ENCODE peak calls at places on chromosome 5, in four cellular contexts. N, V, D and U are unnamed samples.

GRCh38 chr5:73126381-73126780 is 6.0 kb downstream of the TMEM171 start:
- DNase-seq in D (no peak), N (no peak), V (no peak), U (no peak)

GRCh38 chr5:103037673-103038455 is 82.1 kb downstream of the GIN1 start:
- DNase-seq in D (no peak), V (no peak), N (no peak), U (no peak)

GRCh38 chr5:33441241-33441844 is 578 bp downstream of the TARS1 start:
- DNase-seq in N (peak), D (peak), V (peak), U (peak)

GRCh38 chr5:61625682-61626620 is 293.9 kb downstream of the ZSWIM6 start:
- DNase-seq in V (no peak), D (peak), N (no peak), U (no peak)

GRCh38 chr5:124264499-124264898 is 481.9 kb downstream of the ZNF608 start:
- DNase-seq in D (no peak), N (no peak), V (no peak), U (no peak)

GRCh38 chr5:135269828-135270545 is 129.0 kb downstream of the MACROH2A1 start:
- DNase-seq in N (no peak), D (no peak), V (no peak), U (no peak)

GRCh38 chr5:9201011-9201410 is 344.9 kb downstream of the SEMA5A start:
- DNase-seq in D (no peak), N (no peak), V (no peak), U (no peak)

GRCh38 chr5:113776832-113777525 is 263.5 kb downstream of the YTHDC2 start:
- DNase-seq in N (no peak), D (no peak), V (peak), U (no peak)

GRCh38 chr5:36552626-36553393 is 53.6 kb upstream of the SLC1A3 start:
- DNase-seq in N (no peak), V (no peak), D (no peak), U (no peak)

GRCh38 chr5:179820483-179821297 is at the start of gene SQSTM1:
- DNase-seq in V (peak), D (peak), N (no peak), U (no peak)

GRCh38 chr5:127833999-127834953 is 131.1 kb downstream of the CCDC192 start:
- DNase-seq in V (no peak), N (no peak), D (no peak), U (no peak)

GRCh38 chr5:123087173-123088030 is 1.6 kb upstream of the PRDM6 start:
- DNase-seq in N (no peak), D (no peak), V (no peak), U (no peak)

GRCh38 chr5:176995896-176996767 is 10.4 kb downstream of the UIMC1 start:
- DNase-seq in V (no peak), D (no peak), N (peak), U (no peak)

GRCh38 chr5:139197710-139198669 is at the start of gene SIL1:
- DNase-seq in D (peak), N (peak), V (peak), U (peak)

GRCh38 chr5:138459311-138459710 is 6.0 kb upstream of the EGR1 start:
- DNase-seq in V (no peak), N (no peak), D (no peak), U (no peak)

GRCh38 chr5:139394123-139394653 is 716 bp downstream of the PROB1 start:
- DNase-seq in V (no peak), D (no peak), N (no peak), U (no peak)

GRCh38 chr5:108259306-108259705 is 122.6 kb downstream of the FBXL17 start:
- DNase-seq in V (no peak), D (peak), N (no peak), U (no peak)

GRCh38 chr5:37840036-37840909 is at the start of gene GDNF:
- DNase-seq in V (peak), N (no peak), D (no peak), U (no peak)

GRCh38 chr5:115196161-115196560 is 26.5 kb upstream of the TRIM36 start:
- DNase-seq in D (no peak), V (no peak), N (no peak), U (no peak)

GRCh38 chr5:65062684-65063083 is 294.0 kb downstream of the CWC27 start:
- DNase-seq in D (no peak), V (no peak), N (no peak), U (no peak)

GRCh38 chr5:88880196-88880595 is 2.8 kb downstream of the MEF2C start:
- DNase-seq in V (no peak), D (no peak), N (no peak), U (no peak)

GRCh38 chr5:176541338-176542134 is 4.3 kb upstream of the RNF44 start:
- DNase-seq in N (no peak), V (peak), D (peak), U (no peak)

GRCh38 chr5:177490311-177490991 is 7.0 kb downstream of the PDLIM7 start:
- DNase-seq in D (no peak), N (no peak), V (no peak), U (no peak)

GRCh38 chr5:1003296-1003937 is 5.2 kb upstream of the NKD2 start:
- DNase-seq in N (no peak), V (no peak), D (no peak), U (peak)

GRCh38 chr5:102807878-102808502 is 52.9 kb downstream of the PAM start:
- DNase-seq in V (no peak), D (no peak), N (no peak), U (no peak)

GRCh38 chr5:143606043-143606752 is 202.7 kb upstream of the NR3C1 start:
- DNase-seq in V (no peak), D (no peak), N (peak), U (no peak)

GRCh38 chr5:171484460-171484899 is 65.0 kb downstream of the FGF18 start:
- DNase-seq in V (no peak), D (peak), N (no peak), U (peak)

GRCh38 chr5:169650701-169651331 is 13.7 kb downstream of the DOCK2 start:
- DNase-seq in V (no peak), N (peak), D (peak), U (no peak)

GRCh38 chr5:96537386-96537785 is 104.3 kb upstream of the PCSK1 start:
- DNase-seq in N (no peak), V (no peak), D (peak), U (no peak)

GRCh38 chr5:86865396-86865795 is 247.7 kb downstream of the COX7C start:
- DNase-seq in N (no peak), V (no peak), D (no peak), U (no peak)

GRCh38 chr5:180101451-180102105 is 30.0 kb upstream of the RNF130 start:
- DNase-seq in V (no peak), N (no peak), D (no peak), U (no peak)

GRCh38 chr5:42894057-42894456 is 82.4 kb upstream of the SELENOP start:
- DNase-seq in V (no peak), D (peak), N (no peak), U (no peak)

GRCh38 chr5:135993894-135994514 is 34.8 kb upstream of the TGFBI start:
- DNase-seq in D (no peak), N (no peak), V (peak), U (no peak)

GRCh38 chr5:150481708-150481965 is 26.3 kb upstream of the NDST1 start:
- DNase-seq in N (no peak), D (no peak), V (no peak), U (no peak)

GRCh38 chr5:178150977-178151734 is 2.5 kb downstream of the NHP2 start:
- DNase-seq in D (peak), V (no peak), N (no peak), U (no peak)

GRCh38 chr5:159582756-159583523 is 252.7 kb upstream of the IL12B start:
- DNase-seq in N (no peak), V (no peak), D (no peak), U (peak)

GRCh38 chr5:128667751-128668150 is 129.7 kb upstream of the FBN2 start:
- DNase-seq in D (no peak), N (no peak), V (no peak), U (no peak)

GRCh38 chr5:177349762-177350161 is 1.7 kb downstream of the LMAN2 start:
- DNase-seq in D (no peak), N (no peak), V (no peak), U (no peak)

GRCh38 chr5:31133488-31133887 is 60.0 kb upstream of the CDH6 start:
- DNase-seq in V (no peak), N (no peak), D (no peak), U (no peak)

GRCh38 chr5:149080294-149080693 is 17.4 kb upstream of the SH3TC2 start:
- DNase-seq in N (no peak), D (no peak), V (no peak), U (no peak)
- TF ChIP-seq REST in N (no peak), D (no peak), V (no peak), U (no peak)

GRCh38 chr5:82274343-82275266 is 3.5 kb downstream of the RPS23 start:
- DNase-seq in N (no peak), V (no peak), D (peak), U (no peak)

GRCh38 chr5:82277613-82277986 is 554 bp downstream of the RPS23 start:
- DNase-seq in D (no peak), V (no peak), N (no peak), U (no peak)

GRCh38 chr5:82276800-82277612 is 1.1 kb downstream of the RPS23 start:
- DNase-seq in V (no peak), D (peak), N (no peak), U (no peak)

GRCh38 chr5:82275267-82275664 is 2.9 kb downstream of the RPS23 start:
- DNase-seq in V (no peak), D (no peak), N (no peak), U (no peak)

DNA sequence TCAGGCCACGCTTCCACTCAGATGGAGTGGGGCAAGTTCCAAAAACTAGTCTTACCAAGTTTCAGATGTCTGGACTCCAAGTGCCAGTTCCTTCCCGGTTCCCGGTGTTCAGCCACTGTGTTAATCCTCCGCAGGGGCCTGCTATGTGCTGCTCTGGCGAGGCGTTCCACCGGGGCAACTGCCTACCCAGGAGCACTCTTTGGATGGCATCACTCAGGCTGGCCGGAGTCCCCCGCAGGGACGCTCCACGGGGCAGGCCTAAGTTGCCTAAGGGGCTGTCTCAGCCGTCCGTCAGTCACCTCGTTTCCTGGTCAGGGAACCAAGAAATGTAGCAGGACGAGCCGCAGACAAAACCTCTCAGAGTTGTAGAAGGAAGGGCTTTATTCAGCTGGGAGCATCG is 5.2 kb downstream of the RPS23 start:
- DNase-seq in D (no peak), N (no peak), V (no peak), U (no peak)
- TF ChIP-seq ATF3 in D (no peak), N (no peak), V (no peak), U (no peak)

DNA sequence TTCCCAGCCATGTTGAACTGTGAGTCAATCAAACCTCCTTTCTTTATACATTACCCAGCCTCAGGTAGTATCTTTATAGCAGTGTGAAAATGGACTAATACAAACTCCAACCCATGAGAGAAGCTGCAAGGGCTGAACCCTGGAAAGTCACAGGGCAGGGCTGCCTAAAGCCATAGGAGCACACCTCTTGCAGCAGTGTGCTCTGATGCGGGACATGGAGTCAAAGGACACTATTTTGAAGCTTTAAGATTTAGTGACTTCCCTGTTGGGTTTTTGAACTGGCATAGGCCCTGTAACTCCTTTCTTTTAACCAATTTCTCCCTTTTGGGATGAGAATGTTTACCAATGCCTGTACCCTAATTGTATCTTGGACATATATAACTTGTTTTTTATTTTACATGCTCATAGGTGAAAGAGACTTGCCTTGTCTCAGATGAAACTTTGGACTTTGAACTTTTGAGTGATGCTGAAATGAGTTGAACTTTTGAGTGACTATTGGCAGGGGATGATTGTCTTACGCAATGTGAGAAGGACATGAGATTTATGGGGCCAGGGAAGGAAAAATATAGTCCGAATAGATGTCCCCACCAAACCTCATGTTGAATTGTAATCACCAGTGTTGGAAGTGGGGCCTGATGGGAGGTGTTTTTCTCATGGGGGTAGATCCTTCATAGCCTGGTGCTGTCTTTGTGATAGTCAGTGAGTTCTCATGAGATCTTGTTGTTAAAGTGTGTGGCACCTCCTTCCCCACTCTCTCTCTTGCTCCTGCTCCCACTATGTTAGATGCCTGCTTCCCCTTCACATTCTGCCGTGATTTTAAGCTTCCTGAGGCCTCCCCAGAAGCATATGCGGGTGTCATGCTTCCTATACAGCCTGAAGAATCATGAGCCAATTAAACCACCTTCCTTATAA is 159.5 kb upstream of the SPEF2 start:
- DNase-seq in D (no peak), N (no peak), V (peak), U (no peak)
- TF ChIP-seq REST in D (no peak), N (no peak), V (no peak), U (no peak)

GRCh38 chr5:175238326-175238725 is 205.7 kb downstream of the DRD1 start:
- DNase-seq in V (no peak), N (no peak), D (no peak), U (no peak)

GRCh38 chr5:175248416-175248905 is 195.5 kb downstream of the DRD1 start:
- DNase-seq in D (no peak), N (no peak), V (no peak), U (no peak)

GRCh38 chr5:175247146-175247545 is 196.8 kb downstream of the DRD1 start:
- DNase-seq in D (no peak), V (no peak), N (no peak), U (no peak)

GRCh38 chr5:175246242-175246891 is 197.6 kb downstream of the DRD1 start:
- DNase-seq in V (no peak), N (no peak), D (peak), U (peak)

DNA sequence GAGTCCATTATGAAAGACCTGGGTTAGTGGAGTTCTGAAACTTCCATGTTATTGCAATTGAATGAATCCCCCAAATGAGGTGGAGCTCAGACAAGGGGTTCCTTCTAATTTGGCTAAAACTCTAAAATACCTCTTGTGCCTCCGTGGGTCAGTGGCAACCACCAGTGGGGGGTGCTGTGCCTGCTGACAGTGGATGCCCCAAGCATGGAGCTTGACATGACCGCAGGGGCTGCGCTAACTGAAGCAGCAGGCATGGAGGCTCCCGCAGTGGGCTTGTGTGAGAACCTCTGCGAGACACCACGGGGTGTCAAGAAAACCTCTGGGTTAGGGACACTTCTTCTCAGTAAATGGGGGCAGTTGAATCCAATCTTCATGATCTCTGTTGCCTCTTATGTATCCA is 200.5 kb downstream of the DRD1 start:
- DNase-seq in N (no peak), D (no peak), V (no peak), U (no peak)
- TF ChIP-seq ATF3 in N (no peak), D (no peak), V (no peak), U (no peak)

GRCh38 chr5:168314735-168315411 is 23.4 kb downstream of the WWC1 start:
- DNase-seq in V (peak), N (no peak), D (no peak), U (peak)
- TF ChIP-seq REST in V (no peak), N (no peak), D (no peak), U (no peak)

DNA sequence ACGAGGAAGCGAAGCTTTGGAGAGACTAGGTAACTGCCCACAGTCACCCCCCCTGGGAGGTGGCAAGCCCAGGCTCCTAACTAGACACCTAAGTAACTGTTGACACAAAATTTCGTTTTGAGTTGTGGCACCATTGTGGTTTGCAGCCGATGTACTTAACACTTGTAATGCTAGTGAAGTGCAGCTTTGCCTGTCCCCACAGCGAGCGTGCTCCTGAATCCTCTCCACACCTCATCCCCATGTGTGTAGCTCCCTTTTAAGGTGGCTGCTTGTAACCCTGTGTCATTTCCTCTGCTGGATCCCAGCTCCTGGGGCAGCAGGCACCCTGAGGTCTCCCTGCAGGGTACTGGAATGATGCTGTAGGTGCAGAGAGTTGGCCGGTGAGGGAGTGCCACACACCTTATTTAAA is 114.9 kb downstream of the TRIO start:
- DNase-seq in N (peak), D (no peak), V (no peak), U (no peak)
- TF ChIP-seq ATF3 in N (no peak), D (no peak), V (no peak), U (no peak)

GRCh38 chr5:174446446-174446845 is 277.9 kb upstream of the MSX2 start:
- DNase-seq in D (no peak), V (no peak), N (no peak), U (no peak)
- TF ChIP-seq REST in D (no peak), V (no peak), N (no peak), U (no peak)

DNA sequence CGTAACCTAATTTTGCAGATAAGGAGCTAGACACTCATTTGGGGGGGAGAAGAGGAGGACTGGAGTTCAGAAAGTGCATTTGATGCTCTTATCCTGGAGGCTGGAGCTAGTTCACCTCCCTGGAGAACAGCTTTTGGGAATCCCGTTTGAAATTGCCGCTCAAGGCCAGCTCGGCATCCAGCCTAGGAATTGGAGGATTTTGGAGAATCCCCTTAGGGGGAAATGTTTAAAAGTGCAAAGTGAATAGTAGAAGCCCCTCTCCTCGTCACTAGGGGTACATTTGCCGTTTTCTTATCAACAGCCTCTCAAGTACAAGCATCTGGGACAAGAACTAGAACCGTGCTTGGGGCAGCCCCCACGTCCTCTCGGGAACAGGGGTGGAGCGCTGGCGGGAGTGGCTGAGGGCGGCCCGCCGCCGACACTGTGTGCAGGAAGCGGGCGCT is 1.3 kb upstream of the CNOT8 start:
- DNase-seq in D (peak), N (no peak), V (no peak), U (no peak)
- TF ChIP-seq ATF3 in D (no peak), N (no peak), V (no peak), U (no peak)

GRCh38 chr5:111366388-111366787 is 142.2 kb downstream of the CAMK4 start:
- DNase-seq in N (no peak), D (no peak), V (no peak), U (no peak)
- TF ChIP-seq REST in N (no peak), D (no peak), V (no peak), U (no peak)

GRCh38 chr5:141223112-141223783 is at the start of gene PCDHB14:
- DNase-seq in V (peak), N (no peak), D (peak), U (peak)
- TF ChIP-seq ATF3 in V (no peak), N (no peak), D (no peak), U (no peak)